ENCODE peak calls at places on chromosome 10, in ten cellular contexts. S is omental fat pad; K is mesothelial cell of epicardium; D is WERI-Rb-1; L is A549; X is CD4-positive, alpha-beta T cell; V is osteoblast; R is CD8-positive, alpha-beta T cell; W is fibroblast of lung; A is fibroblast of mammary gland. F is an unnamed sample.

GRCh38 chr10:25078659-25079429 is 62.4 kb downstream of the THNSL1 start:
- DNase-seq in S (no peak), R (no peak), K (no peak), A (no peak), V (peak), D (no peak), L (no peak), X (no peak), W (peak), F (no peak)

GRCh38 chr10:110737886-110738634 is 93.9 kb downstream of the RBM20 start:
- DNase-seq in R (no peak), X (no peak), L (no peak), K (no peak), W (peak), V (no peak), A (peak), D (no peak), S (no peak), F (no peak)

GRCh38 chr10:76523215-76523614 is 1091.8 kb downstream of the LRMDA start:
- DNase-seq in D (no peak), X (no peak), S (no peak), R (no peak), L (no peak), V (no peak), W (peak), K (no peak), A (no peak), F (no peak)

GRCh38 chr10:10209152-10209551 is 808.5 kb upstream of the CELF2 start:
- DNase-seq in L (no peak), D (no peak), X (no peak), R (no peak), A (peak), W (peak), S (no peak), V (no peak), K (no peak), F (no peak)

GRCh38 chr10:36666451-36666850 is 458.9 kb upstream of the ANKRD30A start:
- DNase-seq in W (no peak), V (no peak), X (no peak), A (no peak), S (no peak), K (no peak), D (no peak), L (no peak), R (no peak), F (no peak)

GRCh38 chr10:24920907-24921881 is 31.2 kb downstream of the PRTFDC1 start:
- DNase-seq in X (no peak), D (no peak), V (peak), R (no peak), S (peak), K (no peak), A (peak), W (peak), L (peak), F (no peak)

GRCh38 chr10:80204801-80205477 is 398 bp downstream of the ANXA11 start:
- DNase-seq in K (no peak), W (peak), D (peak), X (no peak), L (no peak), S (no peak), V (peak), R (no peak), A (no peak), F (peak)

GRCh38 chr10:125192005-125192404 is 31.6 kb upstream of the CTBP2 start:
- DNase-seq in X (no peak), V (no peak), D (no peak), W (no peak), S (no peak), K (no peak), A (no peak), L (no peak), R (no peak), F (no peak)

GRCh38 chr10:110524864-110525242 is 27.1 kb downstream of the DUSP5 start:
- DNase-seq in A (peak), R (no peak), V (no peak), S (no peak), D (no peak), K (no peak), X (no peak), L (no peak), W (no peak), F (no peak)

GRCh38 chr10:29735628-29736324 is 101.0 kb upstream of the SVIL start:
- DNase-seq in V (peak), W (peak), D (peak), X (peak), L (peak), R (peak), K (peak), A (peak), S (peak), F (peak)

GRCh38 chr10:71045936-71046335 is 157.6 kb upstream of the PCBD1 start:
- DNase-seq in S (no peak), A (no peak), L (no peak), V (peak), R (no peak), D (no peak), W (no peak), K (no peak), X (no peak), F (no peak)

GRCh38 chr10:11424456-11425287 is 186.8 kb downstream of the USP6NL start:
- DNase-seq in L (peak), V (peak), K (no peak), W (peak), S (no peak), R (no peak), X (no peak), A (peak), D (peak), F (peak)

GRCh38 chr10:96299383-96299782 is 4.9 kb upstream of the DNTT start:
- DNase-seq in L (no peak), R (peak), V (peak), D (no peak), A (no peak), S (no peak), X (no peak), W (no peak), K (no peak), F (no peak)

GRCh38 chr10:119670717-119671116 is 19.5 kb downstream of the BAG3 start:
- DNase-seq in X (no peak), R (no peak), A (no peak), S (no peak), V (no peak), L (no peak), K (no peak), W (peak), D (no peak), F (no peak)

GRCh38 chr10:79385804-79386531 is 38.7 kb downstream of the PPIF start:
- DNase-seq in K (peak), S (no peak), X (no peak), R (peak), W (no peak), V (peak), D (peak), A (no peak), L (no peak), F (peak)

GRCh38 chr10:17001297-17001744 is 128.3 kb downstream of the CUBN start:
- DNase-seq in R (no peak), X (no peak), W (peak), V (no peak), A (peak), L (no peak), K (no peak), S (no peak), D (no peak), F (no peak)

GRCh38 chr10:7610651-7611389 is 55.9 kb downstream of the ITIH5 start:
- DNase-seq in S (no peak), L (no peak), K (no peak), A (peak), R (no peak), D (no peak), X (no peak), W (peak), V (no peak), F (no peak)

GRCh38 chr10:30829921-30830671 is 200.5 kb upstream of the LYZL2 start:
- DNase-seq in V (no peak), D (no peak), W (peak), X (no peak), K (no peak), A (peak), R (no peak), L (no peak), S (no peak), F (no peak)

GRCh38 chr10:60903096-60903495 is 40.9 kb downstream of the RHOBTB1 start:
- DNase-seq in K (no peak), A (no peak), S (no peak), R (no peak), V (no peak), D (no peak), X (no peak), W (no peak), L (no peak), F (no peak)

GRCh38 chr10:51709324-51709972 is 10.1 kb upstream of the CSTF2T start:
- DNase-seq in S (no peak), K (no peak), X (no peak), A (no peak), R (no peak), L (no peak), D (no peak), V (no peak), W (no peak), F (no peak)

GRCh38 chr10:63083904-63084689 is 49.0 kb upstream of the NRBF2 start:
- DNase-seq in D (peak), R (peak), X (peak), L (peak), W (peak), K (no peak), S (no peak), A (peak), V (peak), F (peak)

GRCh38 chr10:89391882-89392756 is at the start of gene IFIT1:
- DNase-seq in S (no peak), D (no peak), V (peak), W (peak), L (peak), K (no peak), R (peak), A (peak), X (peak), F (no peak)

GRCh38 chr10:48506147-48506917 is 98.5 kb downstream of the ARHGAP22 start:
- DNase-seq in S (no peak), R (peak), X (no peak), W (peak), L (peak), V (peak), A (peak), K (no peak), D (peak), F (no peak)

GRCh38 chr10:2214035-2214434 is 476.7 kb upstream of the ADARB2 start:
- DNase-seq in K (no peak), S (no peak), R (no peak), A (no peak), L (no peak), V (no peak), X (no peak), W (peak), D (no peak), F (no peak)

GRCh38 chr10:64134676-64135075 is 613.5 kb downstream of the REEP3 start:
- DNase-seq in X (no peak), W (no peak), V (no peak), D (no peak), A (no peak), K (no peak), L (no peak), S (no peak), R (no peak), F (no peak)

GRCh38 chr10:78465456-78465855 is 431.8 kb downstream of the RPS24 start:
- DNase-seq in D (no peak), R (peak), A (no peak), S (no peak), X (no peak), L (no peak), W (no peak), K (no peak), V (no peak), F (no peak)

GRCh38 chr10:22651276-22651980 is 63.0 kb downstream of the PIP4K2A start:
- DNase-seq in D (no peak), A (no peak), V (no peak), L (no peak), R (no peak), K (no peak), W (no peak), X (no peak), S (no peak), F (no peak)

GRCh38 chr10:80204193-80204714 is 1.1 kb downstream of the ANXA11 start:
- DNase-seq in L (no peak), S (no peak), K (no peak), R (no peak), D (no peak), A (no peak), W (peak), V (no peak), X (no peak), F (no peak)

GRCh38 chr10:50293508-50294320 is 42.4 kb upstream of the ASAH2 start:
- DNase-seq in D (no peak), W (no peak), V (no peak), X (no peak), K (no peak), R (no peak), A (no peak), S (no peak), L (no peak), F (no peak)

GRCh38 chr10:97667462-97667861 is 19.6 kb downstream of the AVPI1 start:
- DNase-seq in S (no peak), R (no peak), L (no peak), A (no peak), D (no peak), K (no peak), V (no peak), X (no peak), W (no peak), F (no peak)

GRCh38 chr10:63919576-63920279 is 398.5 kb downstream of the REEP3 start:
- DNase-seq in W (no peak), D (peak), L (no peak), K (no peak), X (no peak), R (no peak), S (no peak), V (no peak), A (no peak), F (no peak)

GRCh38 chr10:119206603-119207366 is 586 bp upstream of the GRK5 start:
- DNase-seq in V (peak), W (peak), R (peak), S (peak), K (peak), D (peak), A (peak), L (peak), X (peak), F (peak)

GRCh38 chr10:123250640-123251039 is 96.4 kb downstream of the BUB3 start:
- DNase-seq in D (no peak), A (no peak), W (no peak), R (no peak), L (no peak), V (no peak), X (no peak), K (no peak), S (no peak), F (no peak)

GRCh38 chr10:21603721-21604120 is 69.7 kb downstream of the MLLT10 start:
- DNase-seq in K (no peak), X (no peak), V (no peak), D (no peak), A (no peak), S (no peak), L (no peak), R (no peak), W (no peak), F (no peak)

GRCh38 chr10:63573068-63573697 is 52.0 kb downstream of the REEP3 start:
- DNase-seq in A (peak), W (peak), K (no peak), S (no peak), X (no peak), R (no peak), L (no peak), V (no peak), D (no peak), F (no peak)

GRCh38 chr10:105024184-105024583 is 383.1 kb downstream of the SORCS3 start:
- DNase-seq in D (no peak), X (no peak), S (no peak), A (no peak), R (no peak), V (no peak), K (no peak), W (no peak), L (no peak), F (no peak)

GRCh38 chr10:133278577-133279265 is 2.1 kb upstream of the ADAM8 start:
- DNase-seq in W (peak), A (peak), K (no peak), L (no peak), S (no peak), X (peak), D (no peak), V (peak), R (peak), F (no peak)

GRCh38 chr10:52703898-52704297 is 68.7 kb downstream of the MBL2 start:
- DNase-seq in A (no peak), W (peak), V (no peak), X (no peak), L (no peak), R (no peak), D (no peak), S (no peak), K (no peak), F (no peak)

GRCh38 chr10:52056296-52056695 is 257.8 kb upstream of the DKK1 start:
- DNase-seq in K (no peak), X (no peak), R (no peak), L (no peak), W (no peak), S (no peak), D (no peak), V (no peak), A (no peak), F (no peak)

GRCh38 chr10:71623098-71623985 is 96.2 kb downstream of the C10orf105 start:
- DNase-seq in D (peak), X (no peak), K (no peak), V (peak), R (no peak), S (no peak), L (peak), W (peak), A (peak), F (peak)

DNA sequence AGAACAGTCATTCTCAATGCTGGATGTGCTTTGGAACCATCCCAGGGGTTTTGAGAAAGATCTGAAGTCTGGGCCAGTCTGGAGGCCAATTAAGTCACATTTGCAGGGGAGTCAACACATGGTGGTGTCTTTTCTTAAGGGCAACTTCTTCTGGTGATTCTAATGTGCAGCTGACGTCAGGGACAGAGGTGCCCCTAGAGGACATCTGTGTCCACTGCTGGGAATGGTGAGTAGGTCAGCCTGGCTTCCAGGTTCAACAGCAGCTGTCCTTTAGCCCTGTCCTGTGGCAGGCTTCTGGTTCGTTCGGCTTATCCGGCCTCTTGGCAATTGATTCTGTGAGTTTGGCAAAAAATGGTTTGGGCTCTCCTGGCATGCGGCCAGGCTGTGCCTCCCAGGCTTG is 269.7 kb upstream of the HABP2 start:
- DNase-seq in X (no peak), D (no peak), K (no peak), S (no peak), L (peak), V (no peak), R (no peak), A (no peak), W (no peak), F (no peak)
- TF ChIP-seq CTCF in X (no peak), D (peak), K (no peak), S (no peak), L (peak), V (peak), R (no peak), A (peak), W (no peak), F (no peak)

GRCh38 chr10:103053659-103054581 is 135.8 kb downstream of the CNNM2 start:
- DNase-seq in A (peak), D (peak), R (peak), K (no peak), X (peak), V (no peak), W (peak), S (no peak), L (peak), F (peak)
- TF ChIP-seq CTCF in A (peak), D (peak), R (no peak), K (no peak), X (no peak), V (peak), W (peak), S (no peak), L (peak), F (peak)

GRCh38 chr10:58734116-58734515 is 221.4 kb downstream of the BICC1 start:
- DNase-seq in W (peak), X (no peak), A (peak), S (no peak), K (no peak), V (peak), D (no peak), R (no peak), L (no peak), F (no peak)
- TF ChIP-seq CTCF in W (no peak), X (no peak), A (peak), S (no peak), K (no peak), V (peak), D (peak), R (no peak), L (no peak), F (no peak)

GRCh38 chr10:12945709-12946359 is 55.7 kb downstream of the CCDC3 start:
- DNase-seq in W (peak), A (no peak), X (no peak), R (no peak), D (no peak), L (no peak), V (no peak), K (no peak), S (no peak), F (no peak)

GRCh38 chr10:12950583-12951128 is 50.9 kb downstream of the CCDC3 start:
- DNase-seq in S (no peak), W (no peak), L (no peak), V (no peak), R (no peak), D (no peak), K (no peak), A (no peak), X (no peak), F (no peak)

GRCh38 chr10:12946372-12946771 is 55.1 kb downstream of the CCDC3 start:
- DNase-seq in W (no peak), L (no peak), A (no peak), D (no peak), V (no peak), S (no peak), K (no peak), R (no peak), X (no peak), F (no peak)

GRCh38 chr10:12947741-12948140 is 53.8 kb downstream of the CCDC3 start:
- DNase-seq in V (no peak), S (no peak), D (no peak), K (no peak), R (no peak), A (no peak), L (no peak), X (no peak), W (no peak), F (no peak)

DNA sequence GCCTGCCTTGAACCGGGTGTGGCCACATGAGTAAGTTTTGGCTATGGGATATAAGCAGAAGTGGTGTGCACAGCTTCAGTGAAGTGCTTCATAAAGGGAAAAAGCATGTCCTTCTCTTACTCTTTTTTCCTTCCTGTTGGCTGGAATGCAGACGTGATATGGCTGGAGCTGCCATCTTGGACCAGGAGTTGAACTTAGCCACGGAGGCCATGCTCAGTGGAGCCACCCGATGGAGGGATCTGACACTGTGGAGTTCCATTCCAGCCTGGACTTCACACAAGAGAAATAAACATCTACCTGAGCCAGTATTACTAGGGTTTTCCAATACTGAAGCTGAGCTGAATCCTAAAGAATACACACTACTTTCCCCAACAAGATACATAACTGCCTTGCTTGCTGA is 52.3 kb downstream of the CCDC3 start:
- DNase-seq in R (no peak), X (no peak), W (no peak), L (no peak), A (no peak), V (no peak), D (no peak), S (no peak), K (no peak), F (no peak)
- TF ChIP-seq CTCF in R (no peak), X (no peak), W (no peak), L (no peak), A (peak), V (no peak), D (peak), S (no peak), K (no peak), F (peak)

DNA sequence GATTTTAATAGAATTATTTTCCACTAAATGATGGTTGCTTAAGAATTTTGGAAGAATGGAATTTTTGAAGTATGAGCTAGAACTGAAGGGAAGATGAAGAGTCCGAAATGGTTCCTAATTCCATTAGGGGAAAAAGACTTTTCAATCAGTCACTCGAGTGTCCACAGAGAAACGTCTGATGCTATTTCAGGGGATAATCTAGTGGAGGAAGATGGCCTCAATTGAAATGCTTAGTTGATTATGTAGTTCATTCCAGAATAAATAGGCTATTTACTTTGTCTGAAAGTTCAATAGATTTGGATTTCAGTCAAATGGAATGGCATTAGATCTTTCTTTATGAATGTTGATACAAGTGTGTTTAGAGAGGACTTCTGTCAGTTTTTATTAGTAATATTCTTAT is 365.4 kb downstream of the NRG3 start:
- DNase-seq in L (no peak), R (no peak), D (no peak), A (no peak), X (no peak), S (no peak), V (no peak), K (no peak), W (no peak), F (no peak)
- TF ChIP-seq CTCF in L (no peak), R (no peak), D (no peak), A (no peak), X (no peak), S (no peak), V (no peak), K (no peak), W (no peak), F (no peak)

F was measured in neural crest cell.